ENCODE peak calls at places on chromosome X, in seven cellular contexts. F is adrenal gland; E is H1; S is CD4-positive, alpha-beta T cell; T is GM13977; C is ascending aorta; Y is BJ. W is an unnamed sample.

GRCh38 chrX:55598333-55598732 is 24.9 kb upstream of the FOXR2 start:
- DNase-seq in F (no peak), E (no peak), S (no peak), T (no peak), C (no peak), Y (no peak), W (no peak)

GRCh38 chrX:108088511-108088910 is 2.8 kb downstream of the PSMD10 start:
- DNase-seq in F (no peak), E (no peak), S (no peak), T (no peak), C (no peak), Y (no peak), W (no peak)

GRCh38 chrX:71111141-71111843 is at the start of gene IL2RG:
- DNase-seq in F (no peak), E (no peak), S (peak; percentile 69), T (peak; percentile 74), C (no peak), Y (no peak), W (no peak)

GRCh38 chrX:154486396-154487207 is at the start of gene UBL4A:
- DNase-seq in F (peak; percentile 54), E (peak; percentile 55), S (peak; percentile 53), T (peak; percentile 86), C (no peak), Y (no peak), W (peak; percentile 31)

GRCh38 chrX:12309040-12309732 is 170.9 kb downstream of the FRMPD4 start:
- DNase-seq in F (no peak), E (no peak), S (no peak), T (no peak), C (no peak), Y (no peak), W (no peak)

GRCh38 chrX:20265221-20265725 is 1.4 kb downstream of the RPS6KA3 start:
- DNase-seq in F (peak; percentile 65), E (peak; percentile 43), S (peak; percentile 13), T (peak; percentile 63), C (peak; percentile 31), Y (peak; percentile 11), W (peak; percentile 8)

GRCh38 chrX:107530141-107530540 is 80.7 kb downstream of the FRMPD3 start:
- DNase-seq in F (no peak), E (no peak), S (no peak), T (no peak), C (no peak), Y (no peak), W (no peak)

GRCh38 chrX:150664290-150664689 is 28.9 kb upstream of the MTMR1 start:
- DNase-seq in F (peak; percentile 83), E (no peak), S (no peak), T (no peak), C (no peak), Y (no peak), W (no peak)

GRCh38 chrX:138748480-138748879 is 37.0 kb upstream of the FGF13 start:
- DNase-seq in F (no peak), E (no peak), S (no peak), T (no peak), C (no peak), Y (no peak), W (no peak)

GRCh38 chrX:138740361-138740760 is 28.8 kb upstream of the FGF13 start:
- DNase-seq in F (no peak), E (no peak), S (no peak), T (no peak), C (no peak), Y (no peak), W (no peak)

DNA sequence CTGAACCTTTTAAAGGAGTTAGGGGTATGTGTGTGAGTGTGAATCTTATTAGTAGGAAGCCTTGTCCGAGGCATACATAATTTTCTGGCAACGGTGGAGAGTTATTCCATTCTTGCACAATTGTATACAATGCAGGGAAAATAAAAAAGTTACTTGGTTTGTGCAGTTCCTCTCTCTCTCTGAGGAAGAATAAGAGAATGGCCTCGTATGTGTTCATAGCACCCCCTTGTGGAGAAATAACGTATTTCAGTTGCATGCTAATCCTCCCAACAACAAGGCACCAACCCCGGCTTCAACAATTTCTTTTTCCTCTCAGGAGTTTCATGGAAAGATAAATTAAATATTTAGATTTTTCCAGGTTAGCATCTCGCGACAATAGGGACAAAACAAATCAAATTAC is 33.7 kb upstream of the FGF13 start:
- DNase-seq in F (peak; percentile 41), E (no peak), S (no peak), T (peak; percentile 15), C (no peak), Y (no peak), W (peak; percentile 62)
- TF ChIP-seq CTCF in F (peak; percentile 83), E (peak; percentile 58), S (no peak), T (peak; percentile 67), C (peak; percentile 78), Y (peak; percentile 53), W (peak; percentile 85)

GRCh38 chrX:38930474-38930873 is 129.2 kb downstream of the MID1IP1 start:
- DNase-seq in F (no peak), E (no peak), S (no peak), T (no peak), C (no peak), Y (no peak), W (no peak)
- TF ChIP-seq CTCF in F (no peak), E (no peak), S (no peak), T (no peak), C (no peak), Y (no peak), W (no peak)

GRCh38 chrX:51608071-51608470 is 10.6 kb downstream of the CENPVL3 start:
- DNase-seq in F (no peak), E (no peak), S (no peak), T (no peak), C (no peak), Y (no peak), W (no peak)
- TF ChIP-seq CTCF in F (no peak), E (no peak), S (no peak), T (no peak), C (no peak), Y (no peak), W (no peak)

GRCh38 chrX:23623797-23624196 is 43.5 kb upstream of the PRDX4 start:
- DNase-seq in F (no peak), E (no peak), S (no peak), T (no peak), C (no peak), Y (no peak), W (no peak)

GRCh38 chrX:23616361-23616760 is 50.9 kb upstream of the PRDX4 start:
- DNase-seq in F (no peak), E (no peak), S (no peak), T (peak; percentile 24), C (no peak), Y (no peak), W (no peak)

GRCh38 chrX:23626651-23627050 is 40.6 kb upstream of the PRDX4 start:
- DNase-seq in F (no peak), E (no peak), S (no peak), T (no peak), C (no peak), Y (no peak), W (no peak)

DNA sequence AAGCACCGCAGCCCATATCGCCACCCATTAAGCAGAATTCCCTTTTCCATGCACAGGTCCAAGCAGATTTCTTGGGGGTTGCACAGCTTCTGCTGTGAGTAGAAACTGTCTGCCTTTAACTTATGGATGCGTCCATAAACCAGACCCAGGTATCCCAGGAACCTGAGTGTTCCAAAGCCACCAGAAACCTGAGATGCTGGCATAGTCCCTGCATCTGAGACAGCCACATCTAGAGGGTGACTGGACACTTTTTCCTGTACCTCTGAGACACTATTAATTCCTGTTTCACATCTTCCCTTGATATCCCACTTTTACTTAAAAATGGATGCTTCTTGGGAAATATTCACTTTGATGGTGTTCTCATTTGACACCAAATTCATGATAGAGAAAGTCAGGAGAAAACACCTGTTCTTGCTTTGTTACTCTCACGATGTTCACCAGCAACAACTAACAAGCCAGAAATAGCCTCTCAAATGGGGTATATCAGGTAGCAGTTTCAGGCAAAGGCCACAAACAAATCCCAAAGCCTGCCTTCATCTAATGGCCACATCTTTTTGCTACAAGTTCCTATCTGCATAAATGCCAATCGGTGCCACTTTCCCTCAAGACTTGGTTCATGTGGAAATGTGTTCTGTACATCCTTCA is 45.5 kb upstream of the PRDX4 start:
- DNase-seq in F (no peak), E (no peak), S (no peak), T (no peak), C (no peak), Y (no peak), W (no peak)
- TF ChIP-seq CTCF in F (no peak), E (no peak), S (no peak), T (no peak), C (no peak), Y (no peak), W (no peak)

GRCh38 chrX:56790778-56791177 is 61.7 kb downstream of the NBDY start:
- DNase-seq in F (no peak), E (no peak), S (no peak), T (no peak), C (no peak), Y (no peak), W (no peak)
- TF ChIP-seq CTCF in F (no peak), E (no peak), S (no peak), T (no peak), C (no peak), Y (no peak), W (no peak)

GRCh38 chrX:118904664-118905063 is 69.8 kb upstream of the LONRF3 start:
- DNase-seq in F (no peak), E (no peak), S (no peak), T (no peak), C (no peak), Y (no peak), W (no peak)
- TF ChIP-seq CTCF in F (no peak), E (no peak), S (no peak), T (no peak), C (no peak), Y (no peak), W (no peak)

W was measured in neural crest cell.